ENCODE peak calls at places on chromosomes 16 and 17, in five cellular contexts. One of them, this sample, is unnamed.

GRCh38 chr16:88700636-88701482 is 5.3 kb downstream of the RNF166 start:
- DNase-seq in heart right ventricle: peak
- DNase-seq in tibial nerve: peak
- DNase-seq in AG04450: peak
- DNase-seq in esophagus muscularis mucosa: peak
- DNase-seq in this sample: no peak

GRCh38 chr17:73089322-73089721 is 3.2 kb downstream of the SLC39A11 start:
- DNase-seq in heart right ventricle: no peak
- DNase-seq in tibial nerve: no peak
- DNase-seq in AG04450: no peak
- DNase-seq in esophagus muscularis mucosa: no peak
- DNase-seq in this sample: no peak

GRCh38 chr16:88695753-88696152 is 9.4 kb upstream of the SNAI3 start:
- DNase-seq in heart right ventricle: no peak
- DNase-seq in tibial nerve: no peak
- DNase-seq in AG04450: no peak
- DNase-seq in esophagus muscularis mucosa: no peak
- DNase-seq in this sample: no peak

GRCh38 chr17:64614266-64615011 is 47.7 kb downstream of the SMURF2 start:
- DNase-seq in heart right ventricle: no peak
- DNase-seq in tibial nerve: no peak
- DNase-seq in AG04450: no peak
- DNase-seq in esophagus muscularis mucosa: no peak
- DNase-seq in this sample: no peak

GRCh38 chr16:79325211-79325610 is 275.3 kb downstream of the MAF start:
- DNase-seq in heart right ventricle: no peak
- DNase-seq in tibial nerve: no peak
- DNase-seq in AG04450: no peak
- DNase-seq in esophagus muscularis mucosa: no peak
- DNase-seq in this sample: no peak

GRCh38 chr17:43456661-43457361 is 27.0 kb upstream of the DHX8 start:
- DNase-seq in heart right ventricle: no peak
- DNase-seq in tibial nerve: peak
- DNase-seq in AG04450: no peak
- DNase-seq in esophagus muscularis mucosa: peak
- DNase-seq in this sample: no peak

GRCh38 chr17:5344914-5345313 is 62.8 kb downstream of the RABEP1 start:
- DNase-seq in heart right ventricle: no peak
- DNase-seq in tibial nerve: no peak
- DNase-seq in AG04450: no peak
- DNase-seq in esophagus muscularis mucosa: no peak
- DNase-seq in this sample: no peak

GRCh38 chr16:69105501-69106361 is at the start of gene HAS3:
- DNase-seq in heart right ventricle: peak
- DNase-seq in tibial nerve: no peak
- DNase-seq in AG04450: no peak
- DNase-seq in esophagus muscularis mucosa: no peak
- DNase-seq in this sample: no peak

GRCh38 chr16:48366165-48367093 is 18.8 kb downstream of the SIAH1 start:
- DNase-seq in heart right ventricle: no peak
- DNase-seq in tibial nerve: no peak
- DNase-seq in AG04450: peak
- DNase-seq in esophagus muscularis mucosa: no peak
- DNase-seq in this sample: peak

GRCh38 chr17:28405632-28406477 is at the start of gene SLC46A1:
- DNase-seq in heart right ventricle: peak
- DNase-seq in tibial nerve: no peak
- DNase-seq in AG04450: no peak
- DNase-seq in esophagus muscularis mucosa: no peak
- DNase-seq in this sample: no peak

GRCh38 chr16:31145398-31145990 is 4.4 kb downstream of the PRSS36 start:
- DNase-seq in heart right ventricle: no peak
- DNase-seq in tibial nerve: no peak
- DNase-seq in AG04450: no peak
- DNase-seq in esophagus muscularis mucosa: no peak
- DNase-seq in this sample: no peak

GRCh38 chr16:35182043-35182677 is 1722.7 kb downstream of the TP53TG3F start:
- DNase-seq in heart right ventricle: no peak
- DNase-seq in tibial nerve: no peak
- DNase-seq in AG04450: no peak
- DNase-seq in esophagus muscularis mucosa: peak
- DNase-seq in this sample: no peak

GRCh38 chr16:89331371-89332109 is 114.0 kb downstream of the ZNF778 start:
- DNase-seq in heart right ventricle: no peak
- DNase-seq in tibial nerve: no peak
- DNase-seq in AG04450: no peak
- DNase-seq in esophagus muscularis mucosa: no peak
- DNase-seq in this sample: no peak

GRCh38 chr16:84922351-84923135 is 88.8 kb downstream of the ZDHHC7 start:
- DNase-seq in heart right ventricle: peak
- DNase-seq in tibial nerve: peak
- DNase-seq in AG04450: no peak
- DNase-seq in esophagus muscularis mucosa: no peak
- DNase-seq in this sample: no peak

GRCh38 chr17:57442401-57442823 is 186.1 kb downstream of the MSI2 start:
- DNase-seq in heart right ventricle: no peak
- DNase-seq in tibial nerve: no peak
- DNase-seq in AG04450: peak
- DNase-seq in esophagus muscularis mucosa: no peak
- DNase-seq in this sample: no peak

GRCh38 chr17:76083536-76083935 is 4.6 kb downstream of the ZACN start:
- DNase-seq in heart right ventricle: no peak
- DNase-seq in tibial nerve: no peak
- DNase-seq in AG04450: no peak
- DNase-seq in esophagus muscularis mucosa: no peak
- DNase-seq in this sample: no peak

GRCh38 chr16:72427786-72428480 is 256.0 kb upstream of the PMFBP1 start:
- DNase-seq in heart right ventricle: no peak
- DNase-seq in tibial nerve: no peak
- DNase-seq in AG04450: no peak
- DNase-seq in esophagus muscularis mucosa: no peak
- DNase-seq in this sample: no peak

GRCh38 chr16:13835935-13836334 is 84.0 kb upstream of the ERCC4 start:
- DNase-seq in heart right ventricle: no peak
- DNase-seq in tibial nerve: no peak
- DNase-seq in AG04450: no peak
- DNase-seq in esophagus muscularis mucosa: no peak
- DNase-seq in this sample: no peak

GRCh38 chr16:69410285-69410990 is 14.0 kb upstream of the CYB5B start:
- DNase-seq in heart right ventricle: no peak
- DNase-seq in tibial nerve: no peak
- DNase-seq in AG04450: no peak
- DNase-seq in esophagus muscularis mucosa: no peak
- DNase-seq in this sample: no peak

GRCh38 chr17:41510251-41511065 is 5.0 kb upstream of the KRT13 start:
- DNase-seq in heart right ventricle: no peak
- DNase-seq in tibial nerve: no peak
- DNase-seq in AG04450: no peak
- DNase-seq in esophagus muscularis mucosa: no peak
- DNase-seq in this sample: no peak

GRCh38 chr17:83065660-83066542 is 13.5 kb upstream of the METRNL start:
- DNase-seq in heart right ventricle: peak
- DNase-seq in tibial nerve: peak
- DNase-seq in AG04450: no peak
- DNase-seq in esophagus muscularis mucosa: no peak
- DNase-seq in this sample: no peak

GRCh38 chr16:48522041-48522440 is 87.9 kb downstream of the N4BP1 start:
- DNase-seq in heart right ventricle: no peak
- DNase-seq in tibial nerve: no peak
- DNase-seq in AG04450: no peak
- DNase-seq in esophagus muscularis mucosa: no peak
- DNase-seq in this sample: no peak

GRCh38 chr16:23502466-23502865 is 7.8 kb downstream of the GGA2 start:
- DNase-seq in heart right ventricle: no peak
- DNase-seq in tibial nerve: no peak
- DNase-seq in AG04450: no peak
- DNase-seq in esophagus muscularis mucosa: no peak
- DNase-seq in this sample: no peak

GRCh38 chr16:72997141-72997542 is 50.8 kb downstream of the ZFHX3 start:
- DNase-seq in heart right ventricle: no peak
- DNase-seq in tibial nerve: no peak
- DNase-seq in AG04450: no peak
- DNase-seq in esophagus muscularis mucosa: no peak
- DNase-seq in this sample: no peak

GRCh38 chr16:87165151-87165550 is 152.0 kb downstream of the C16orf95 start:
- DNase-seq in heart right ventricle: no peak
- DNase-seq in tibial nerve: no peak
- DNase-seq in AG04450: no peak
- DNase-seq in esophagus muscularis mucosa: no peak
- DNase-seq in this sample: no peak

GRCh38 chr17:79276824-79277223 is 202.2 kb downstream of the ENGASE start:
- DNase-seq in heart right ventricle: no peak
- DNase-seq in tibial nerve: no peak
- DNase-seq in AG04450: no peak
- DNase-seq in esophagus muscularis mucosa: no peak
- DNase-seq in this sample: no peak

GRCh38 chr16:22055881-22056280 is 36.5 kb upstream of the VWA3A start:
- DNase-seq in heart right ventricle: no peak
- DNase-seq in tibial nerve: no peak
- DNase-seq in AG04450: no peak
- DNase-seq in esophagus muscularis mucosa: no peak
- DNase-seq in this sample: no peak

GRCh38 chr16:85276741-85277140 is 164.5 kb upstream of the CIBAR2 start:
- DNase-seq in heart right ventricle: no peak
- DNase-seq in tibial nerve: no peak
- DNase-seq in AG04450: no peak
- DNase-seq in esophagus muscularis mucosa: no peak
- DNase-seq in this sample: no peak

GRCh38 chr16:3095869-3096268 is 3.2 kb downstream of the ZSCAN10 start:
- DNase-seq in heart right ventricle: no peak
- DNase-seq in tibial nerve: no peak
- DNase-seq in AG04450: no peak
- DNase-seq in esophagus muscularis mucosa: no peak
- DNase-seq in this sample: peak

GRCh38 chr16:85658504-85659326 is 30.0 kb downstream of the GINS2 start:
- DNase-seq in heart right ventricle: no peak
- DNase-seq in tibial nerve: no peak
- DNase-seq in AG04450: no peak
- DNase-seq in esophagus muscularis mucosa: no peak
- DNase-seq in this sample: no peak

GRCh38 chr17:67606896-67607604 is 110.7 kb upstream of the NOL11 start:
- DNase-seq in heart right ventricle: no peak
- DNase-seq in tibial nerve: no peak
- DNase-seq in AG04450: no peak
- DNase-seq in esophagus muscularis mucosa: no peak
- DNase-seq in this sample: no peak

DNA sequence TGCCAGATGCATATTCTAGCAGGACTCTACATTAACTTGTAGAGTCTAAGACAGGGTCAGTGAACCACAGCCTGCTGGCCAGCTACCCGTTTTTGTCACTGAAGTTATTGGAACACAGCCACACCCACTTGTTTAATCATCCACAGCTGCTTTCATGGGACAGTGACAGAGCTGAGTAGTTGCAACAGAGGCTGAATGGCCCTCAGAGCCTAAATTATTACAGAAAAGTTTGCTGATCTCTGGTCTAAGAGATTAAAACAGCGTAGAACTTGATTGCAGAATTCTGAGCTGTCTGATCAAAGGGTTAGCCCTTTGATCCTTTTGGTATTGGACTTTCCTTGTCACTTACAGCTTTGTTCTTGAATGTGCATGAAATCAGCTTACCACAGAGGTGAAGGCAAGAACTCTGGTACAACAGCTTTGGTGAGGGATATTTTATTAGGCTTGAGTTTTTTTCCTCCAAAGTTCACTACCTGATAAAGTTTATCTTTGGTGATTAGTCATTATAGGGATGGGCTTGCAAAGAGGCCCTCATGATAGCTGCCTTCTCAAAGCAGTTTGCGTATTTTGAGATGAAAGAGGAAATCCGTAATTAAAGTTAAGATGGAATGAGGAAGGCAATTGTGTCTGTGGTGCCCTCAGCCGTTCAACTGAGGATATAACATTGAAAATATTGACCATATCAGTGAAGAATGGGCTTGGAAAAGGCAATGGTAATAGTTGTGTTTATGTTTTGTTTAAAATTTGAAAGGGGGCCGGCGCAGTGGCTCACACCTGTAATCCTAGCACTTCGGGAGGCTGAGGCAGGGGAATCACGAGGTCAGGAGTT is 23.7 kb downstream of the ALDH3A2 start:
- DNase-seq in heart right ventricle: peak
- DNase-seq in tibial nerve: no peak
- DNase-seq in AG04450: no peak
- DNase-seq in esophagus muscularis mucosa: no peak
- DNase-seq in this sample: no peak
- TF ChIP-seq CTCF in heart right ventricle: no peak
- TF ChIP-seq CTCF in tibial nerve: peak
- TF ChIP-seq CTCF in AG04450: peak
- TF ChIP-seq CTCF in esophagus muscularis mucosa: no peak
- TF ChIP-seq CTCF in this sample: no peak

DNA sequence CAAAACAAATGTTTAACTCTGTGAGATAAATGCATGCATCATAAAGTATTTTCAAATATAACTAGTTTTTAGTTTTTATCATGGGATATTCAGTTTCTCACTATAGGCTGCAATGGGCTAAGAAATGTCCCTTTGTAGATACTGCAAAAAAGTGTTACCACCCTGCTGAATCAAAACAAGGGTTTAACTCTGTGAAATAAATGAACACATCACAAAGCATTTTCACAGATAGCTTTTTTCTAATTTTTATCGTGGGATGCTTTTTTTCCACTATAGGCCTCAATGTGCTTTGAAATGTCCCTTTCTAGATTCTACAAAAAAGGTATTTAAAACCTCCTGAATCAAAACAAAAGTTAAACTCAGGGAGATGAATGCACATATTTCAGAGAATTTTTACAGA is 541.1 kb downstream of the KCNJ18 start:
- DNase-seq in heart right ventricle: no peak
- DNase-seq in tibial nerve: no peak
- DNase-seq in AG04450: no peak
- DNase-seq in esophagus muscularis mucosa: no peak
- DNase-seq in this sample: no peak
- H3K4me3 ChIP-seq in heart right ventricle: no peak
- H3K4me3 ChIP-seq in tibial nerve: no peak
- H3K4me3 ChIP-seq in AG04450: no peak
- H3K4me3 ChIP-seq in esophagus muscularis mucosa: no peak
- H3K4me3 ChIP-seq in this sample: no peak

GRCh38 chr17:61755078-61755477 is 108.2 kb downstream of the BRIP1 start:
- DNase-seq in heart right ventricle: no peak
- DNase-seq in tibial nerve: no peak
- DNase-seq in AG04450: no peak
- DNase-seq in esophagus muscularis mucosa: no peak
- DNase-seq in this sample: no peak
- TF ChIP-seq CTCF in heart right ventricle: no peak
- TF ChIP-seq CTCF in tibial nerve: no peak
- TF ChIP-seq CTCF in AG04450: no peak
- TF ChIP-seq CTCF in esophagus muscularis mucosa: no peak
- TF ChIP-seq CTCF in this sample: no peak

GRCh38 chr16:82627811-82628339 is 1.1 kb downstream of the CDH13 start:
- DNase-seq in heart right ventricle: peak
- DNase-seq in tibial nerve: no peak
- DNase-seq in AG04450: no peak
- DNase-seq in esophagus muscularis mucosa: no peak
- DNase-seq in this sample: no peak
- H3K4me3 ChIP-seq in heart right ventricle: peak
- H3K4me3 ChIP-seq in tibial nerve: peak
- H3K4me3 ChIP-seq in AG04450: peak
- H3K4me3 ChIP-seq in esophagus muscularis mucosa: peak
- H3K4me3 ChIP-seq in this sample: no peak

GRCh38 chr16:58127033-58127556 is 2.1 kb downstream of the CFAP20 start:
- DNase-seq in heart right ventricle: no peak
- DNase-seq in tibial nerve: no peak
- DNase-seq in AG04450: no peak
- DNase-seq in esophagus muscularis mucosa: no peak
- DNase-seq in this sample: no peak
- TF ChIP-seq CTCF in heart right ventricle: no peak
- TF ChIP-seq CTCF in tibial nerve: peak
- TF ChIP-seq CTCF in AG04450: peak
- TF ChIP-seq CTCF in esophagus muscularis mucosa: no peak
- TF ChIP-seq CTCF in this sample: peak

GRCh38 chr17:47188266-47188665 is 829 bp downstream of the CDC27 start:
- DNase-seq in heart right ventricle: no peak
- DNase-seq in tibial nerve: no peak
- DNase-seq in AG04450: no peak
- DNase-seq in esophagus muscularis mucosa: no peak
- DNase-seq in this sample: no peak
- H3K4me3 ChIP-seq in heart right ventricle: peak
- H3K4me3 ChIP-seq in tibial nerve: peak
- H3K4me3 ChIP-seq in AG04450: peak
- H3K4me3 ChIP-seq in esophagus muscularis mucosa: peak
- H3K4me3 ChIP-seq in this sample: peak

This sample was measured in GM12864.